ENCODE peak calls at places on chromosomes 4 and X, in seven cellular contexts. N, R, O, L, J, T and M are unnamed samples.

GRCh38 chr4:51930557-51930956 is 87.6 kb downstream of the DCUN1D4 start:
- DNase-seq in N (no peak), R (no peak), O (no peak), L (peak), J (no peak), T (no peak), M (no peak)

GRCh38 chr4:22987861-22988260 is 295.1 kb downstream of the GBA3 start:
- DNase-seq in N (no peak), R (no peak), O (no peak), L (peak), J (no peak), T (no peak), M (peak)

GRCh38 chr4:82618321-82618720 is 56.5 kb upstream of the TMEM150C start:
- DNase-seq in N (no peak), R (no peak), O (no peak), L (peak), J (no peak), T (no peak), M (no peak)

GRCh38 chr4:91984466-91984865 is 319.3 kb upstream of the GRID2 start:
- DNase-seq in N (no peak), R (no peak), O (no peak), L (no peak), J (no peak), T (no peak), M (no peak)

GRCh38 chr4:15400911-15401671 is 26.7 kb upstream of the C1QTNF7 start:
- DNase-seq in N (peak), R (no peak), O (peak), L (peak), J (no peak), T (peak), M (peak)

GRCh38 chr4:20813698-20814097 is 113.4 kb downstream of the PACRGL start:
- DNase-seq in N (no peak), R (no peak), O (no peak), L (peak), J (no peak), T (no peak), M (no peak)

GRCh38 chr4:2354127-2354526 is 64.3 kb downstream of the ZFYVE28 start:
- DNase-seq in N (no peak), R (no peak), O (peak), L (peak), J (peak), T (peak), M (no peak)

GRCh38 chr4:40524642-40525041 is 105.0 kb downstream of the RBM47 start:
- DNase-seq in N (peak), R (no peak), O (no peak), L (no peak), J (no peak), T (no peak), M (no peak)

GRCh38 chr4:146224331-146224966 is 10.1 kb downstream of the REELD1 start:
- DNase-seq in N (no peak), R (no peak), O (no peak), L (peak), J (no peak), T (no peak), M (no peak)

GRCh38 chr4:27678027-27678426 is 817.4 kb downstream of the STIM2 start:
- DNase-seq in N (no peak), R (no peak), O (no peak), L (no peak), J (no peak), T (no peak), M (no peak)

GRCh38 chr4:1578968-1579833 is 104.9 kb downstream of the FAM53A start:
- DNase-seq in N (peak), R (no peak), O (peak), L (peak), J (peak), T (peak), M (peak)

GRCh38 chr4:106114284-106114683 is 201.7 kb downstream of the TBCK start:
- DNase-seq in N (no peak), R (no peak), O (no peak), L (no peak), J (no peak), T (no peak), M (no peak)

GRCh38 chrX:9466115-9466495 is 1.2 kb downstream of the TBL1X start:
- DNase-seq in N (peak), R (peak), O (peak), L (peak), J (no peak), T (peak), M (no peak)

GRCh38 chrX:137926090-137926489 is 360.2 kb downstream of the ZIC3 start:
- DNase-seq in N (no peak), R (no peak), O (no peak), L (no peak), J (no peak), T (no peak), M (no peak)

DNA sequence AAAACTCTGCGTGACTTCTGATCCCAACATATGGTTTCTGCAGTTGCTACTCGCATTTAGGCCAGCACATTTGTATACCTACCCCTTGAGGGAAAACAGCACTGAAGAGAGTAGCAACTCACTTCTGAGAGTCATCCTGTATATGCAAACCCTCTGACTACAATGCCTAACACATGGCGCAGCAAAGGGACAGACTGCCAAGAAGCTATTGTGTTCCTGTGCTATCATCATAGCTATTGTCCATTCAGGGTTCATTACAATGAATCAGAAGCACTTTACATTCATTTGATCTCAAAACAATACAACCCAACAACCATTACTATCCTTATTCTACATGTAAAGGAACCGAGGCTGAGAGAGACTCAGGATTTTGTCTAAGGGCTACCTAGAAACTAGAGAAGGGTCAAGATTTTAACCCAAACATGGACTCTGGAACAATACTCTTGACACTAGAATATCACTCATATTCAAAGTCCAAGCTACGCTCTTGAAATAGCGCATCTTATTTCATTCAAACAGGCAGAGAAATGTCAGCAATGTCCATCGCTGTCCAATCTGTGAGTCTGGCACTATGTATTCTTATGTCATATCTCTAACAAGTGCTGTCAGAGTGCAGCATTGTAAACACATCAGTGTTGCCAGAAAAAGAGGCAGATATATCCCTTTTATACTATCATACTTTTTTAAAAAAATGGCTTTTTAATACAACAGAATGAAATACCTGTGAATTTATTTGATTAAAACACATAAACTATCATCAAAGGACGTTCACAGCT is 173.6 kb downstream of the CORIN start:
- DNase-seq in N (no peak), R (no peak), O (no peak), L (no peak), J (no peak), T (no peak), M (no peak)
- H3K27ac ChIP-seq in N (no peak), R (no peak), O (no peak), L (no peak), J (no peak), T (no peak), M (no peak)

DNA sequence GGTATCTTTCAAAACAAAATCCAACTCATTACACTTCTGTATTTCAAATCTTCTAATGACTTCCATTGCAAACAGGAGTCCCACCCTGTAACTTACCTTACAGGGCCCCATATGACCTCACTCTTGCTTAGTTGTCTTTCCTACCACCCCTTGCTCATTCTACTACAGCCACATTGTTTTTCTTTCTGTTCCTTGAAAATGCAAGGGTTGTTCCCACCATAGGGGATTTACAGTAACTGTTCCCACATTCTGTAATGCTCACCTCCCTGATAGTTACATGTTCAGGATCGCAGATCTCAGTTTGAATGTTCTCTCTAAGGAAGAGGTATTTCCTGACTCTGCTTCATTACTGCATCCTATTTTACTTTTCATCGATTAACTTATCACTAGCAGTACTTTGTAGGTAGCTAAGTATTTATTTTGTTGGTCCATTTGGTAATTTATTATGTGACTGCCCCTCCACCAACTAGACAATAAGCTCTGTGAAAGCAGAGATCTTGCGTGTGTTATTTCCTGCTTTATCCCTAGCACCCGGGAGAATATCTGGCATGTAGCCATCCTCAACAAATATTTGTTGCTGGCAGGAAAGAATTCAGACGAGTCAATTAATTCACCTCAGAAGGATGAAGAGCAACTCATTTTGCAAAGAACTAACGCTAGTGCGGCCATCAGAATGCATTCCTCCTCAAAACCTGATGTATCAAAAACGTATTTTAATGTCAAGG is 21.4 kb downstream of the MAOB start:
- DNase-seq in N (no peak), R (no peak), O (no peak), L (peak), J (no peak), T (no peak), M (peak)
- H3K27ac ChIP-seq in N (no peak), R (peak), O (no peak), L (no peak), J (no peak), T (no peak), M (peak)

DNA sequence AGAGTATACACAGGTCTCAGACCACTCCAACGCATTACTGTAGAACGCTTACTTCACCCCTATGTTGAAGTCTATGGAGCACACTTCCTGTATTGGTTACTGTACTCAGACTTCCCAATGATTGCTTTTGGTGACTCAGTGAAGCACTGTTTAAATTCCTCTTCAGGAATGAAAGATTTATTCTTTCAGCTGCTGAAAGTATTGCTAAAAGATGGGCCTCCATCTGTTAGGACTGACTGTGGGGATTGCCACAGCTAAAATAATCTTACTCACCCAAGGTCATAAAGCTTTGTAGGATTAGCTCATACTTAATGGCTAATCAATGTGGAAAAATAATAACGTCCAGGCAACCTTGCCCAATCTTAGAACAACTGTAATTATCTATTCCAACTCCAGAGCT is 281.8 kb upstream of the HS3ST1 start:
- DNase-seq in N (no peak), R (no peak), O (no peak), L (no peak), J (no peak), T (no peak), M (no peak)
- H3K27ac ChIP-seq in N (no peak), R (no peak), O (no peak), L (no peak), J (no peak), T (no peak), M (no peak)

GRCh38 chrX:31227250-31227649 is 155.4 kb upstream of the FTHL17 start:
- DNase-seq in N (no peak), R (no peak), O (no peak), L (peak), J (no peak), T (no peak), M (peak)

GRCh38 chrX:31223817-31224216 is 152.0 kb upstream of the FTHL17 start:
- DNase-seq in N (no peak), R (no peak), O (no peak), L (peak), J (no peak), T (no peak), M (peak)

GRCh38 chrX:31228415-31228832 is 156.6 kb upstream of the FTHL17 start:
- DNase-seq in N (peak), R (no peak), O (no peak), L (peak), J (no peak), T (no peak), M (peak)

GRCh38 chrX:31224321-31225012 is 152.6 kb upstream of the FTHL17 start:
- DNase-seq in N (no peak), R (no peak), O (no peak), L (no peak), J (no peak), T (no peak), M (no peak)

DNA sequence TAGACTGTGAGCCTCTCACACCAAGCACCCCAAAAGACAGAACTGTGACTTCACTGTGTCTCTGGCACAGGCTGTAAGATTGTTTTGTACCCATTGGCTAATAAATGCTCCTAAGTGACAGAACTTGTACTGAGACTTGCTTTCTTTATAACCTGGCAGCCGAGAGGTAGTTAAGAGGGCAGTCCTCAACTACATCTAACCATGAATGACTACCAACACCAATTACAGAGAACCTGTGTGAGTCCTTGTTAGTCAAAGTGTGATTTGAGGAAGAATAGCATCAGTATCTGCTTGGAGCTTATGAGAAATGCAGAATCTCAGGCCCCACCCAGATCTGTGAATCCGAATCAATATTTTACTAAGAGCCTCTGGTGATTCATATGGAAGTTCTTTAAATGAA is 154.0 kb upstream of the FTHL17 start:
- DNase-seq in N (no peak), R (no peak), O (no peak), L (no peak), J (no peak), T (no peak), M (no peak)
- H3K27ac ChIP-seq in N (no peak), R (no peak), O (no peak), L (no peak), J (no peak), T (no peak), M (no peak)

GRCh38 chr4:4752576-4753401 is 106.7 kb upstream of the MSX1 start:
- DNase-seq in N (no peak), R (no peak), O (no peak), L (no peak), J (no peak), T (no peak), M (no peak)
- H3K27ac ChIP-seq in N (no peak), R (no peak), O (no peak), L (no peak), J (no peak), T (no peak), M (no peak)

GRCh38 chr4:173367946-173368345 is 2.8 kb upstream of the SAP30 start:
- DNase-seq in N (no peak), R (no peak), O (no peak), L (peak), J (no peak), T (no peak), M (no peak)
- H3K27ac ChIP-seq in N (no peak), R (peak), O (no peak), L (no peak), J (no peak), T (no peak), M (no peak)

DNA sequence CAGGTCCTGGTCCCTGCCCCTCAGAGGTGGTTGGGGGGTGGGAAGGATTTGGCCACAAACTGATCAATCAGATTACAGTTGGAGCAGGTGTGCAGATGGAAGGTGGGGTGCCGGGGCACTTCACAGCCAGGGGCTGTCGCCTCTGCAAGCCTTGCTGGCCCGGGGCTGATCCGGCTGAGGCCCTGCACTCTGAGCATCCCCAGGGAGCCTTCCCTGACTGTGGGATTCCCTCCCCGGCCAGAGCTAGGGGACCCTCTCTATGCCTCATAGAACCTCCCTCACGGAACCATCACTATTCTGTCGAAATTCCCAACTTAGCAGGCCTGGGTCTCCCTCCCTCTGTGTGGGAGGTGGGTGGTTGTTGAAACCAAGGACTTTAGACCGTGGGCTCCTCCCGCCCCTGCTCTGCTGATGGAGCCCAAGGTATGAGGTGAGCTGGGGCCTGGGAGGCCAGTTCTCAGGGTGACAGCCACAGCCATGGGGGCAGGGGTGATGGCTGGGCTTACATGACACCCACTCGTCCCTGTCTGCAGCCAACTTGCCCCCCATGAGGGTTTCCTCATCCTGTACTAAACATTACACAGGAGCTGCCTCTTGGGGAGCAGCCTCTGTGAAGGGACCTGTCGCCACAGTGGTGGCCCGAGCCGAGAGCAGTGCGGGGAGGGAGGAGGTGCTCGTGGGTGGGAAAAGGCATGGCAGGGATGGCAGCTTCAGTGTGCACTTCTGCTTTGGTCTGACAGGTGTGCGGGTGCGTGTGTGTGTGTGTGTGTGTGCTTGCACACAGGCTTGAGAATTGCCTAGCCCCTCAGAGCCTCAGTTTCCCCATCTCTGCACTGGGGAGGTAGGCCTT is 3.7 kb downstream of the SH3TC1 start:
- DNase-seq in N (no peak), R (no peak), O (no peak), L (no peak), J (no peak), T (no peak), M (no peak)
- H3K27ac ChIP-seq in N (no peak), R (no peak), O (no peak), L (no peak), J (no peak), T (no peak), M (no peak)

DNA sequence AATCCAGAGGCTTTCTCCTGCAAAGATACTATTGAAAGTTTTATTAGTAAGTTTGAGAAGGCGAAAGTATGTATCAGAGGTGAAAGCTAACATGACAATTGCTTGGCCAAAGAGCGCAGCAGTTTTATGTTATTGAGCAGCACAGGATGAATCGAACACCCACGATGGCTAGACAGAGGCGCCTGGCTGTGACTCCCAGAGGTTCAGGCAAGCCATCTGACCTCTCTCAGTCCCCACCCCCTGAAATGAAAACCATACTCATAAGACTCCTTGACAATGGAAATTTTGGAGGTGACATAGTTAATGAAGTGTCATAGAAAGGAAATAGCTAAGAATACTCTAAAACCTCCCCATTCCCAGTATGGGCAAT is 70.6 kb downstream of the MGST2 start:
- DNase-seq in N (no peak), R (no peak), O (no peak), L (peak), J (no peak), T (no peak), M (no peak)
- H3K27ac ChIP-seq in N (no peak), R (no peak), O (no peak), L (no peak), J (no peak), T (no peak), M (no peak)